ENCODE peak calls at places on chromosomes 6 and 20, in six cellular contexts. Q, K, D, X, L and E are unnamed samples.

GRCh38 chr6:141829566-141829965 is 303.2 kb upstream of the GJE1 start:
- DNase-seq in Q (no peak), K (no peak), D (no peak), X (no peak), L (no peak), E (no peak)

GRCh38 chr6:105775095-105775494 is 311.0 kb upstream of the PRDM1 start:
- DNase-seq in Q (no peak), K (no peak), D (no peak), X (no peak), L (no peak), E (no peak)

GRCh38 chr20:5041433-5041832 is 40.1 kb upstream of the SLC23A2 start:
- DNase-seq in Q (no peak), K (no peak), D (no peak), X (no peak), L (peak), E (no peak)

GRCh38 chr6:96014846-96015245 is 928 bp upstream of the FUT9 start:
- DNase-seq in Q (no peak), K (no peak), D (no peak), X (no peak), L (no peak), E (no peak)

GRCh38 chr20:58717278-58718091 is 24.9 kb downstream of the NPEPL1 start:
- DNase-seq in Q (no peak), K (no peak), D (no peak), X (peak), L (no peak), E (no peak)

GRCh38 chr20:20215976-20216727 is 151.8 kb upstream of the INSM1 start:
- DNase-seq in Q (no peak), K (no peak), D (no peak), X (no peak), L (no peak), E (no peak)

GRCh38 chr20:38728911-38729642 is 4.8 kb downstream of the SLC32A1 start:
- DNase-seq in Q (no peak), K (no peak), D (no peak), X (no peak), L (no peak), E (no peak)

GRCh38 chr6:138533667-138534066 is 34.4 kb upstream of the NHSL1 start:
- DNase-seq in Q (no peak), K (no peak), D (no peak), X (no peak), L (no peak), E (no peak)

GRCh38 chr20:43389839-43390626 is 67.7 kb upstream of the SRSF6 start:
- DNase-seq in Q (no peak), K (no peak), D (no peak), X (no peak), L (no peak), E (no peak)

GRCh38 chr6:45327956-45328522 is at the start of gene RUNX2:
- DNase-seq in Q (peak), K (no peak), D (peak), X (no peak), L (peak), E (peak)

GRCh38 chr20:58231678-58232077 is 3.2 kb upstream of the ANKRD60 start:
- DNase-seq in Q (no peak), K (no peak), D (peak), X (no peak), L (peak), E (no peak)

GRCh38 chr20:49661560-49662329 is 51.9 kb downstream of the B4GALT5 start:
- DNase-seq in Q (no peak), K (no peak), D (peak), X (no peak), L (no peak), E (no peak)

GRCh38 chr6:160217073-160217472 is 41.5 kb downstream of the SLC22A2 start:
- DNase-seq in Q (no peak), K (no peak), D (no peak), X (no peak), L (peak), E (no peak)

GRCh38 chr20:20915855-20916254 is 190.3 kb downstream of the LINC00237 start:
- DNase-seq in Q (no peak), K (no peak), D (no peak), X (no peak), L (no peak), E (no peak)

GRCh38 chr20:25020901-25021301 is 28.4 kb upstream of the APMAP start:
- DNase-seq in Q (no peak), K (no peak), D (no peak), X (peak), L (no peak), E (no peak)

GRCh38 chr6:65627015-65627414 is 80.0 kb downstream of the EYS start:
- DNase-seq in Q (no peak), K (no peak), D (no peak), X (no peak), L (no peak), E (no peak)

GRCh38 chr6:153032255-153032882 is 29.9 kb upstream of the MTRF1L start:
- DNase-seq in Q (peak), K (no peak), D (peak), X (no peak), L (peak), E (peak)
- TF ChIP-seq CTCF in Q (peak), K (peak), D (peak), X (no peak), L (peak), E (peak)

DNA sequence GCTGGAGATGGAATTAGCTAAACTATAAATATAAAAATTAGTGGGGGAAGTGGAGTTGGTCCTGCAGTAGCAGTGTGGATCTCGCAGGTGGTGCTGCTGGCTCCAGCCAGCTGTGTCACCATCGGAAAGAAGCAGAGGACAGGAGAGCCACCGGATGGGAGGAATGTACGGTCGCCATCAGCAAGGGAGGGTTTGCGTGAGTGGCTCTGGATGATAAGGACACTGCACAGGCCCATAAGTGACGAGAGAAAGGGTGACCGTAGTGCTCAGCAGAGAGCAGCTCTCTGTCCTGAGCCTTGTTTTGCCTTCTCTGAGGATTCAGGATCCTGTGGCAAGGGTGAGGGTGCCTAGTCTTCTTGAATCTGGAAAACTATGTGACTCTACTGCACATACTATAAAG is 378.7 kb downstream of the ZFAND3 start:
- DNase-seq in Q (no peak), K (no peak), D (no peak), X (peak), L (no peak), E (no peak)
- TF ChIP-seq CTCF in Q (no peak), K (no peak), D (no peak), X (no peak), L (no peak), E (no peak)

GRCh38 chr6:23414204-23414501 is 711.9 kb upstream of the NRSN1 start:
- DNase-seq in Q (peak), K (no peak), D (peak), X (no peak), L (peak), E (peak)
- TF ChIP-seq CTCF in Q (peak), K (peak), D (peak), X (no peak), L (peak), E (peak)

GRCh38 chr6:40538556-40538955 is 48.6 kb downstream of the LRFN2 start:
- DNase-seq in Q (no peak), K (no peak), D (no peak), X (no peak), L (no peak), E (no peak)

GRCh38 chr6:40537446-40537845 is 49.7 kb downstream of the LRFN2 start:
- DNase-seq in Q (no peak), K (no peak), D (no peak), X (no peak), L (no peak), E (no peak)

GRCh38 chr6:40535784-40536380 is 51.3 kb downstream of the LRFN2 start:
- DNase-seq in Q (no peak), K (no peak), D (no peak), X (no peak), L (no peak), E (no peak)

GRCh38 chr6:40535105-40535783 is 51.9 kb downstream of the LRFN2 start:
- DNase-seq in Q (no peak), K (no peak), D (no peak), X (no peak), L (no peak), E (no peak)

DNA sequence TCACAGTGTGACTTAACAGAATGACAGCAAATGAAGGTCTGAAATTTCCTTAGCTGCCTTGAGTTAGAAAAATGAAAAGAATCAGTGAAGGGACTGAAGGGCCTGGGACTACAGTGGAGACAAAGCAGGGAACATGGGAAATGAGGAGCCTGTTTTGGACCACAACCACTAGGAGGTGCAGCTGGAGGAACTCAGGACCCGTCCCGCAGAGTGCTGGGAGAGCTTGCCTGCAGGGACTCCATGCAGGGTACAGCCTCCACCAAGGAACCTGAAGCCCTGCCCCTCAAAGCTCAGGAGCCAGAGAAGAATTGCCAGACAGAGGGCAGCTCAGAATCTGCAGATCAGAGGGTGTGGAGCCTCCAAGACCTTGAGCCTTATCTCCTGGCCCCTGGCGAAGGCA is 50.7 kb downstream of the LRFN2 start:
- DNase-seq in Q (no peak), K (no peak), D (no peak), X (no peak), L (no peak), E (peak)
- TF ChIP-seq CTCF in Q (peak), K (peak), D (no peak), X (no peak), L (no peak), E (peak)

DNA sequence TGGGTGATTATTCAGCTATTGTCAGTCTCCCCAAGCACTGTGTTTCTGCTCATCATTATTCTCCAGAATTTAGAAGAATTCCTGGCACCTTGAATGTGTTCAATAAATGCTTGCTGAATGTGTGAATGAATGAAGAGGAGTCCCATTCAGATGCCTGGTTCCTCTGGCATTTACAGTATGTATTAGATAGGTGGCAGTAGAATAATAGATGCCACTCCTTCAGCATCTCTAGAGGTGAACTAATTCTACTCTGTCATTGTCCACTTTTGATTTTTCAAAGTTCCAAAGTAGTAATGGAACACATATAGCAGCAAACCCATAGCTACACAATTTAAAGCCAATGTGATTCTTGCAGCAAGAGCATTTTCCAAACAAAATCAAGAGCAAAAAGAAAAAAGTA is 118.9 kb upstream of the CEP162 start:
- DNase-seq in Q (no peak), K (no peak), D (peak), X (no peak), L (peak), E (peak)
- TF ChIP-seq CTCF in Q (peak), K (no peak), D (peak), X (no peak), L (peak), E (peak)

GRCh38 chr6:169839029-169839481 is 87.6 kb downstream of the ERMARD start:
- DNase-seq in Q (no peak), K (no peak), D (no peak), X (no peak), L (no peak), E (no peak)

GRCh38 chr6:169839493-169839892 is 88.1 kb downstream of the ERMARD start:
- DNase-seq in Q (no peak), K (no peak), D (no peak), X (no peak), L (no peak), E (no peak)

GRCh38 chr6:169837529-169838250 is 86.3 kb downstream of the ERMARD start:
- DNase-seq in Q (no peak), K (no peak), D (no peak), X (no peak), L (no peak), E (no peak)

GRCh38 chr6:169839898-169840631 is 88.6 kb downstream of the ERMARD start:
- DNase-seq in Q (no peak), K (no peak), D (no peak), X (no peak), L (no peak), E (no peak)

GRCh38 chr6:169838291-169839028 is 87.0 kb downstream of the ERMARD start:
- DNase-seq in Q (no peak), K (no peak), D (no peak), X (peak), L (no peak), E (no peak)
- TF ChIP-seq CTCF in Q (no peak), K (no peak), D (no peak), X (no peak), L (no peak), E (no peak)

GRCh38 chr6:20696676-20697075 is 162.4 kb downstream of the CDKAL1 start:
- DNase-seq in Q (peak), K (no peak), D (no peak), X (no peak), L (peak), E (no peak)

GRCh38 chr6:20702366-20702765 is 168.1 kb downstream of the CDKAL1 start:
- DNase-seq in Q (no peak), K (no peak), D (no peak), X (no peak), L (no peak), E (no peak)

GRCh38 chr6:20700375-20700774 is 166.1 kb downstream of the CDKAL1 start:
- DNase-seq in Q (no peak), K (no peak), D (no peak), X (no peak), L (no peak), E (no peak)

GRCh38 chr6:20698675-20699074 is 164.4 kb downstream of the CDKAL1 start:
- DNase-seq in Q (no peak), K (no peak), D (no peak), X (no peak), L (no peak), E (no peak)

GRCh38 chr6:20699402-20699801 is 165.1 kb downstream of the CDKAL1 start:
- DNase-seq in Q (no peak), K (no peak), D (no peak), X (no peak), L (no peak), E (no peak)
- TF ChIP-seq CTCF in Q (no peak), K (no peak), D (no peak), X (no peak), L (no peak), E (no peak)

GRCh38 chr6:153214439-153214838 is 83.4 kb upstream of the RGS17 start:
- DNase-seq in Q (no peak), K (no peak), D (no peak), X (no peak), L (peak), E (no peak)

GRCh38 chr6:153218184-153218792 is 87.2 kb upstream of the RGS17 start:
- DNase-seq in Q (no peak), K (no peak), D (no peak), X (no peak), L (no peak), E (no peak)

GRCh38 chr6:153210083-153210482 is 79.0 kb upstream of the RGS17 start:
- DNase-seq in Q (no peak), K (no peak), D (no peak), X (no peak), L (peak), E (no peak)

GRCh38 chr6:153216789-153217188 is 85.7 kb upstream of the RGS17 start:
- DNase-seq in Q (no peak), K (no peak), D (no peak), X (no peak), L (no peak), E (no peak)

DNA sequence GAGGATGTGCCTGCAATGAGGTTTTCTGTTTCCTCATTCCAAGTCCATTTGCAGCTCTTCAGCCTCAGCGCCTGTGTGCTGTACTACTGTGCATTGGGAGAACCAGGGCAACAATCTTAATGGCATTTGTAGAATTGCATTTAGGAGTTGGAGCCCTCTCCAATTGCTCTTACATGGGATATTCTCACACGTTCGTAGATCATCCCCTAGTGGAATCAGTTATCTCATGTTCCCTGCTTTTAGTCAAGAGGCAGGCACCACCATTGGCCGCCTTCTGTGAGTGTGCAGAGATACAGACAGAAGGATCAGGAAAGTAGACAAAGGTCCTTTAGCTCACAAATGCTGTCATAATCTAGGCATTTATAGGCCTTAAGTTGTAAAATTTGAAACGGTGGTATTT is 84.2 kb upstream of the RGS17 start:
- DNase-seq in Q (no peak), K (no peak), D (peak), X (no peak), L (peak), E (peak)
- TF ChIP-seq CTCF in Q (no peak), K (no peak), D (no peak), X (no peak), L (no peak), E (no peak)